ENCODE peak calls at places on chromosomes 13 and 19, in eight cellular contexts. S is right lobe of liver, I is suprapubic skin, B is heart left ventricle, E is body of pancreas, N is tibial nerve, L is uterus, A is IMR-90. U is an unnamed sample. For H3K4me1 and H3K27me3, the result is how much of the 10 kb centered on the place peaks cover.

GRCh38 chr19:50952890-50953289 is at the start of gene KLK5:
- DNase-seq in S (no peak), I (no peak), B (no peak), E (no peak), N (no peak), L (no peak), A (no peak), U (peak)

GRCh38 chr13:46647514-46648065 is 94.6 kb downstream of the LRCH1 start:
- DNase-seq in S (no peak), I (no peak), B (no peak), E (no peak), N (no peak), L (no peak), A (no peak), U (no peak)

GRCh38 chr13:100280681-100281080 is 191.8 kb downstream of the PCCA start:
- DNase-seq in S (no peak), I (no peak), B (no peak), E (no peak), N (no peak), L (no peak), A (peak), U (no peak)

GRCh38 chr19:18401580-18402112 is 4.2 kb upstream of the LRRC25 start:
- DNase-seq in S (peak), I (no peak), B (no peak), E (no peak), N (peak), L (no peak), A (peak), U (no peak)

GRCh38 chr13:32168136-32168535 is 136.6 kb downstream of the FRY start:
- DNase-seq in S (no peak), I (no peak), B (no peak), E (no peak), N (no peak), L (no peak), A (no peak), U (no peak)

GRCh38 chr19:29504454-29504853 is 21.3 kb upstream of the VSTM2B start:
- DNase-seq in S (no peak), I (no peak), B (no peak), E (no peak), N (no peak), L (no peak), A (no peak), U (no peak)

GRCh38 chr13:111068009-111068350 is 47.1 kb upstream of the ARHGEF7 start:
- DNase-seq in S (no peak), I (no peak), B (no peak), E (no peak), N (no peak), L (no peak), A (no peak), U (no peak)

GRCh38 chr13:23160241-23161175 is 20.3 kb upstream of the SGCG start:
- DNase-seq in S (no peak), I (no peak), B (no peak), E (no peak), N (no peak), L (no peak), A (no peak), U (no peak)

GRCh38 chr13:112889351-112890290 is 79.4 kb upstream of the MCF2L start:
- DNase-seq in S (peak), I (no peak), B (peak), E (no peak), N (no peak), L (no peak), A (no peak), U (no peak)

GRCh38 chr13:45413826-45414312 is 4.3 kb downstream of the SLC25A30 start:
- DNase-seq in S (no peak), I (no peak), B (no peak), E (no peak), N (no peak), L (no peak), A (no peak), U (no peak)

GRCh38 chr13:111561091-111561778 is 240.8 kb downstream of the TEX29 start:
- DNase-seq in S (no peak), I (no peak), B (no peak), E (no peak), N (no peak), L (no peak), A (no peak), U (no peak)

DNA sequence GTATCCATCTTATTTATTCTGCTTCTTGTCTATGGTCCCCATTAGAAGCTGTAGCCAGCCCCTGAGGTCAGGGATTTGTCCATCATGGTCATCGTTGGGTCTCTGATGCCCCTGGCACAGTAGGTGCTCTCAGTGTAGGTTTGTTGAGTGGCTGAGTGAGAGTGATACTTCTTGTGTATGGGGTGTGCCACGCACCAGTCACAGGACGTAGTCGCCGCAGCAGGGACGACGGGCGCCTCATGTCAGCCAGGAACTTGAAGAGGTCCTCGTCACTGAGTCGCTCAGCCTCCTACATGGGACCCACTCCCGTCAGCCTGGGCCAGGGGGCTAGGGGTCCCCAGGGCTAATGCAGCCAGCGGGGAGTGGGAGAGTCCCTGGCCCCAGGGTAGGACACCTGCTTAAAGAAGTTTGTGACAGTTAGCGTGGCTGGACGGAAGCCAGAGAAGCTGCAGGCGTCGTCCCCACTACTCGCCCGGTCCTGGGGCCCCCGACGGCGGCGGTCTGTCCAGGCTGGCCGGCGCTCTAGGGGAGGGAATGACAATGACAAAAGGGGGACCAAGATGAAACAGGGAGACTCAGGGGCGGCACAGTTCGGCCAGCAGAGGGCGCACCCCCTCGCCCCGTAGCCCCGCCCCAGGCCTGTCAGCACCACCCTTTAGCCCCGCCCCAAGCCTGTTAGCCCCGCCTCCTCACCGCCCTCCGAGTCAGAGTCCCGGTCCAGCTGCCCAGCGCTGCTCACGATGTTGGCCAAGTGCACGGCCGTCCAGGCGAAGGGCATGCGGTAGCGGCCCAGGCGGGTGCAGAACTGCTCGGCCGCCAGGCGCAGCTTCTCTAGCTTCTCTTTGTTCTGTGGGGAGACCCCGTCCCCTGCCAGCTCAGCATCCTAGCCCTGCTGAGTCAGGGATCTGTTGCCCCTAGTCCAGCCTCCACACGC is 3.7 kb downstream of the ANGPTL8 start:
- DNase-seq in S (peak), I (peak), B (peak), E (peak), N (peak), L (peak), A (peak), U (peak)
- TF ChIP-seq POLR2A in S (peak), I (no peak), B (peak), E (no peak), N (no peak), L (no peak), A (no peak), U (no peak)

GRCh38 chr19:17088552-17088951 is 13.0 kb downstream of the MYO9B start:
- DNase-seq in S (no peak), I (no peak), B (no peak), E (no peak), N (no peak), L (no peak), A (peak), U (no peak)
- H3K4me1 ChIP-seq in S (under half), I (under half), B (under half), E (under half), N (under half), L (under half), A (under half), U (under half)

GRCh38 chr19:42151735-42152134 is 19.5 kb upstream of the POU2F2 start:
- DNase-seq in S (no peak), I (no peak), B (peak), E (no peak), N (no peak), L (no peak), A (no peak), U (no peak)

GRCh38 chr19:42150353-42150752 is 18.1 kb upstream of the POU2F2 start:
- DNase-seq in S (no peak), I (no peak), B (no peak), E (peak), N (no peak), L (no peak), A (no peak), U (no peak)

GRCh38 chr19:42149447-42150202 is 17.4 kb upstream of the POU2F2 start:
- DNase-seq in S (no peak), I (no peak), B (no peak), E (no peak), N (no peak), L (no peak), A (no peak), U (no peak)

GRCh38 chr19:42152285-42152684 is 20.0 kb upstream of the POU2F2 start:
- DNase-seq in S (no peak), I (no peak), B (no peak), E (no peak), N (no peak), L (no peak), A (no peak), U (no peak)

DNA sequence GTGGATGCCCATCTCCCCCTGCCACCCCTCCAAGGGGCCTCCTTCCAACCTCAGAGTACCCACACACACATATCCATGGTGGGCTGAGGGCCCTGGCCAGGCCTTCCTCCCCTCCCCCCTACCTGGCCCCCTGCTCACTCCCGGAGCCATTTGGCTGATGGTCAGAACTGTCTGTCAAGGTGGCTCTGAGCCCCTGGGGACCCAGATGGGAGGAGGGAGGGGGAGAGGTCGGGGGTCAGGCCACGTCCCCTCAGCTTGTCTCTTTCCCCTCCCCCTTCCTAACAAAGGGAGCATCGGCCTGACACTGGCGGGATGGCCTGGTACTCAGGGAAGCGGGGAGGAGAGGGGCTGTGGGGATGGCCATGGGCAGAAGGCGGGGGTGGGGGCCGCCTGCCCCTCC is 18.7 kb upstream of the POU2F2 start:
- DNase-seq in S (no peak), I (no peak), B (no peak), E (no peak), N (no peak), L (no peak), A (no peak), U (no peak)
- H3K27me3 ChIP-seq in S (under half), I (half or more), B (under half), E (under half), N (half or more), L (under half), A (half or more), U (under half)

GRCh38 chr19:45931055-45931454 is 16.5 kb upstream of the NANOS2 start:
- DNase-seq in S (no peak), I (no peak), B (no peak), E (no peak), N (no peak), L (no peak), A (no peak), U (no peak)

GRCh38 chr19:45922281-45922680 is 7.7 kb upstream of the NANOS2 start:
- DNase-seq in S (no peak), I (no peak), B (no peak), E (no peak), N (no peak), L (no peak), A (no peak), U (no peak)

GRCh38 chr19:45924891-45925447 is 10.4 kb upstream of the NANOS2 start:
- DNase-seq in S (no peak), I (no peak), B (no peak), E (no peak), N (no peak), L (no peak), A (no peak), U (no peak)

GRCh38 chr19:45929247-45929646 is 14.7 kb upstream of the NANOS2 start:
- DNase-seq in S (no peak), I (no peak), B (no peak), E (no peak), N (no peak), L (no peak), A (no peak), U (no peak)

DNA sequence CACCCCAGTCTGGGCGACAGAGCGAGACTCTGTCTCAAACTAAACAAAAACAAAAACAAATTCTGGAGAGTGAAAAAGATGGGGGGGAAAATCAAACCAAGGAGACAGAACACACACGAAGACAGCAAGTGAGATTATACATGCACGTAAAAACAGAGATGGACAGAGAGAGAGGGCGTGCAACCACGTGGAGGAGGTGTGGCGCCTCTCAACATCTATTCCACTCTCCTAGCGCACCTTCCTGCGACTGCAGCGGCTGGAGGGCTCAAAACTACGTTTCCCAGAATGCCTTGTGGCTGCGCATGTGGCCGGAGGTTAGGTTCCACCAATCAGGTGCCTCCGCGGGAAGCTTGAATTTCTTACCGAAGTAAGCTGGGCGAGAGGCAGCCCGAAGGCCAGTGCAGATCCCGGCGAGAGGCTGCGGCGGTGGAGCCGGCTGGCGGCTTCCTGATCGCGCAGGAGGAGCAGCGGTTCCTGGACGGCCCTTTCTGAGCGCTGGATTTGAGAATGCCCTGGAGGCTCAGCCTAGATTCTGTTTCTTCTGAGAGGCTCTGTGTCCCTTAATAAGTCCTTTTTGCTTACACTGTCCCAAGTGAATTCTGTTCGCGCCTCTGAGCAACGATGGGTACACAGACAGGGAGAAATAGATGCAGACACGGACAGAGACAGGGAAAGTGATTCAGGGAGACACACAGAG is 13.1 kb upstream of the NANOS2 start:
- DNase-seq in S (peak), I (peak), B (peak), E (peak), N (peak), L (peak), A (peak), U (peak)
- TF ChIP-seq POLR2A in S (no peak), I (no peak), B (no peak), E (no peak), N (no peak), L (no peak), A (no peak), U (no peak)